ENCODE peak calls at places on chromosomes 16 and 17, in ten cellular contexts. G, B, P, T, L, W, U, Z, V and C are unnamed samples.

GRCh38 chr17:79401704-79402075 is 209.2 kb downstream of the RBFOX3 start:
- DNase-seq in P (no peak), W (no peak), G (no peak), Z (no peak), T (no peak), V (no peak), B (no peak), U (no peak), L (no peak), C (no peak)

GRCh38 chr17:27206447-27206846 is 87.5 kb upstream of the WSB1 start:
- DNase-seq in P (peak), B (no peak), T (no peak), W (no peak), G (no peak), L (no peak), U (no peak), Z (no peak), V (no peak), C (no peak)

GRCh38 chr17:81537343-81537855 is 9.2 kb downstream of the FSCN2 start:
- DNase-seq in T (no peak), P (no peak), V (no peak), W (no peak), B (no peak), G (no peak), U (peak), Z (no peak), L (no peak), C (no peak)

GRCh38 chr17:78257810-78258322 is 26.4 kb downstream of the TMEM235 start:
- DNase-seq in L (no peak), V (no peak), P (no peak), G (peak), W (peak), B (no peak), T (peak), U (no peak), Z (no peak), C (peak)

GRCh38 chr16:21959050-21959449 is 5.9 kb downstream of the UQCRC2 start:
- DNase-seq in U (no peak), V (no peak), G (no peak), T (no peak), L (no peak), Z (no peak), B (no peak), P (no peak), W (no peak), C (no peak)

GRCh38 chr16:12413393-12413792 is 390.3 kb downstream of the CPPED1 start:
- DNase-seq in W (no peak), B (no peak), V (no peak), T (no peak), U (no peak), P (no peak), Z (no peak), L (no peak), G (no peak), C (no peak)

GRCh38 chr16:78437352-78437968 is 338.0 kb downstream of the WWOX start:
- DNase-seq in G (no peak), U (peak), B (no peak), W (peak), T (no peak), Z (no peak), L (peak), V (no peak), P (no peak), C (no peak)

GRCh38 chr17:79840989-79841286 is 1.7 kb upstream of the CBX4 start:
- DNase-seq in V (no peak), W (no peak), P (no peak), G (no peak), Z (no peak), B (no peak), T (no peak), U (no peak), L (no peak), C (no peak)

GRCh38 chr16:56603589-56603988 is 4.8 kb upstream of the MT2A start:
- DNase-seq in T (no peak), V (no peak), G (no peak), L (peak), B (peak), Z (no peak), U (peak), P (peak), W (no peak), C (peak)

GRCh38 chr16:80938035-80938927 is 68.4 kb downstream of the CMC2 start:
- DNase-seq in T (no peak), Z (peak), L (peak), W (no peak), G (no peak), V (peak), P (peak), B (peak), U (no peak), C (no peak)

GRCh38 chr17:48494335-48494734 is 36.5 kb downstream of the HOXB1 start:
- DNase-seq in V (no peak), U (no peak), G (no peak), T (no peak), L (no peak), P (peak), Z (no peak), W (no peak), B (no peak), C (no peak)

GRCh38 chr17:51118330-51119195 is 2.1 kb downstream of the SPAG9 start:
- DNase-seq in V (no peak), W (no peak), U (peak), B (no peak), P (no peak), Z (no peak), G (no peak), T (no peak), L (no peak), C (peak)

GRCh38 chr17:81955058-81955681 is 5.8 kb downstream of the NOTUM start:
- DNase-seq in B (no peak), Z (no peak), G (no peak), L (no peak), W (no peak), T (no peak), P (no peak), V (no peak), U (no peak), C (no peak)

GRCh38 chr17:40448213-40448638 is 5.0 kb downstream of the IGFBP4 start:
- DNase-seq in L (no peak), B (no peak), P (peak), U (no peak), W (no peak), V (no peak), Z (no peak), G (peak), T (no peak), C (peak)

GRCh38 chr16:31215287-31216115 is 1.4 kb downstream of the PYDC1 start:
- DNase-seq in G (no peak), Z (no peak), U (peak), B (no peak), L (peak), P (peak), V (no peak), T (no peak), W (no peak), C (no peak)

GRCh38 chr17:41530062-41531048 is 2.2 kb upstream of the KRT19 start:
- DNase-seq in L (peak), G (no peak), U (no peak), P (peak), B (peak), T (no peak), W (no peak), Z (peak), V (no peak), C (no peak)

GRCh38 chr16:72932050-72932449 is 115.9 kb downstream of the ZFHX3 start:
- DNase-seq in B (no peak), P (no peak), V (no peak), G (no peak), U (no peak), L (no peak), Z (no peak), W (no peak), T (no peak), C (no peak)

GRCh38 chr16:88810166-88810867 is 1.4 kb downstream of the APRT start:
- DNase-seq in U (no peak), V (no peak), Z (no peak), G (no peak), P (no peak), T (no peak), W (no peak), L (no peak), B (peak), C (peak)

GRCh38 chr17:37802061-37802460 is 57.2 kb upstream of the HNF1B start:
- DNase-seq in V (no peak), Z (no peak), G (no peak), L (no peak), T (no peak), U (no peak), P (peak), W (no peak), B (peak), C (no peak)

GRCh38 chr16:49204191-49204590 is 77.4 kb downstream of the CBLN1 start:
- DNase-seq in T (no peak), P (no peak), L (no peak), G (no peak), Z (no peak), B (no peak), W (no peak), U (no peak), V (no peak), C (no peak)

GRCh38 chr16:84597518-84598390 is 20.1 kb downstream of the COTL1 start:
- DNase-seq in T (no peak), Z (no peak), V (no peak), B (no peak), G (peak), U (no peak), P (no peak), L (no peak), W (peak), C (peak)

GRCh38 chr16:66425651-66426050 is 1.4 kb upstream of the BEAN1 start:
- DNase-seq in P (no peak), B (no peak), T (no peak), V (no peak), G (no peak), Z (no peak), L (no peak), W (no peak), U (no peak), C (no peak)